ENCODE peak calls at places on chromosomes 6 and 20, in eight cellular contexts. C is prostate gland, E is body of pancreas, J is stomach, W is uterus, Z is IMR-90, O is adrenal gland, A is upper lobe of left lung. M is an unnamed sample.

GRCh38 chr20:22836877-22837276 is 198.2 kb upstream of the SSTR4 start:
- DNase-seq in Z (no peak), O (peak), C (no peak), W (no peak), E (no peak), J (no peak), A (no peak), M (no peak)

GRCh38 chr6:52389626-52390360 is 27.8 kb downstream of the PAQR8 start:
- DNase-seq in W (peak), O (peak), J (peak), E (peak), A (peak), C (peak), Z (peak), M (no peak)

GRCh38 chr6:42996513-42996912 is 12.1 kb downstream of the PPP2R5D start:
- DNase-seq in O (no peak), A (no peak), W (no peak), Z (no peak), J (no peak), C (no peak), E (no peak), M (no peak)

GRCh38 chr20:13312300-13312699 is 91.2 kb downstream of the ISM1 start:
- DNase-seq in E (no peak), W (no peak), C (no peak), O (no peak), J (no peak), A (no peak), Z (no peak), M (no peak)

GRCh38 chr6:146700078-146700686 is 101.4 kb downstream of the ADGB start:
- DNase-seq in E (peak), W (peak), C (peak), A (peak), O (peak), J (peak), Z (peak), M (peak)

GRCh38 chr20:9053108-9053507 is 15.8 kb upstream of the PLCB4 start:
- DNase-seq in A (no peak), O (no peak), E (no peak), Z (no peak), J (no peak), W (no peak), C (no peak), M (no peak)

GRCh38 chr6:25498510-25498909 is 153.5 kb upstream of the SCGN start:
- DNase-seq in C (no peak), O (no peak), A (no peak), E (no peak), W (no peak), J (no peak), Z (no peak), M (no peak)

GRCh38 chr20:1050440-1050839 is 48.3 kb upstream of the RSPO4 start:
- DNase-seq in Z (no peak), A (no peak), C (no peak), W (no peak), O (no peak), E (no peak), J (no peak), M (no peak)

GRCh38 chr6:122730775-122731386 is 48.6 kb upstream of the FABP7 start:
- DNase-seq in W (no peak), O (no peak), Z (peak), C (no peak), A (no peak), E (peak), J (no peak), M (no peak)

GRCh38 chr6:37940074-37940847 is 120.7 kb downstream of the ZFAND3 start:
- DNase-seq in Z (peak), E (peak), A (peak), J (no peak), C (peak), O (peak), W (peak), M (no peak)

GRCh38 chr20:31484001-31484400 is 8.9 kb downstream of the REM1 start:
- DNase-seq in C (no peak), A (no peak), E (no peak), O (no peak), Z (no peak), W (peak), J (no peak), M (no peak)

GRCh38 chr20:1696521-1697209 is 39.1 kb upstream of the SIRPG start:
- DNase-seq in O (no peak), E (no peak), A (no peak), W (no peak), C (no peak), Z (no peak), J (no peak), M (no peak)

GRCh38 chr6:26394289-26394688 is 7.8 kb upstream of the BTN3A1 start:
- DNase-seq in A (no peak), Z (peak), J (peak), C (no peak), E (peak), W (no peak), O (no peak), M (no peak)

GRCh38 chr6:132961610-132962009 is 147.2 kb downstream of the RPS12 start:
- DNase-seq in J (no peak), C (no peak), W (no peak), Z (no peak), E (no peak), A (no peak), O (no peak), M (no peak)

GRCh38 chr6:27019651-27020552 is 227.6 kb upstream of the PRSS16 start:
- DNase-seq in C (peak), W (peak), A (peak), J (peak), Z (peak), E (peak), O (peak), M (peak)

GRCh38 chr6:10268661-10269060 is 146.2 kb downstream of the TFAP2A start:
- DNase-seq in O (no peak), W (no peak), J (no peak), A (no peak), Z (no peak), C (no peak), E (no peak), M (no peak)

GRCh38 chr20:43102394-43102793 is 87.3 kb downstream of the PTPRT start:
- DNase-seq in J (no peak), Z (no peak), W (no peak), O (no peak), C (no peak), A (no peak), E (no peak), M (no peak)

GRCh38 chr6:9140181-9140580 is 704.8 kb upstream of the SLC35B3 start:
- DNase-seq in J (peak), A (peak), W (no peak), E (peak), O (peak), C (peak), Z (peak), M (no peak)

GRCh38 chr20:53672484-53673129 is 79.0 kb upstream of the ZNF217 start:
- DNase-seq in Z (peak), C (no peak), A (no peak), W (no peak), E (no peak), J (no peak), O (no peak), M (no peak)

GRCh38 chr6:152378154-152378553 is 259.0 kb downstream of the SYNE1 start:
- DNase-seq in W (no peak), A (no peak), O (no peak), J (no peak), C (no peak), Z (peak), E (no peak), M (no peak)

GRCh38 chr20:257419-257818 is at the start of gene DEFB132:
- DNase-seq in Z (no peak), J (no peak), A (no peak), W (no peak), O (no peak), C (peak), E (peak), M (no peak)

GRCh38 chr6:144478487-144478886 is 193.4 kb downstream of the UTRN start:
- DNase-seq in C (peak), J (no peak), W (no peak), E (peak), O (no peak), Z (no peak), A (no peak), M (no peak)

GRCh38 chr6:151388997-151389639 is 2.2 kb downstream of the ZBTB2 start:
- DNase-seq in A (no peak), J (no peak), O (peak), C (no peak), W (peak), Z (no peak), E (no peak), M (no peak)

GRCh38 chr6:149065658-149066556 is 251.6 kb upstream of the TAB2 start:
- DNase-seq in W (no peak), J (no peak), O (no peak), Z (no peak), E (peak), C (no peak), A (no peak), M (no peak)

GRCh38 chr20:35644806-35645205 is 19.9 kb downstream of the CPNE1 start:
- DNase-seq in Z (no peak), E (no peak), J (no peak), W (no peak), O (no peak), C (no peak), A (no peak), M (no peak)

GRCh38 chr6:71496018-71496800 is 207.6 kb downstream of the OGFRL1 start:
- DNase-seq in J (no peak), E (no peak), C (no peak), A (no peak), Z (peak), W (no peak), O (no peak), M (no peak)

GRCh38 chr6:106134087-106134770 is 48.1 kb downstream of the PRDM1 start:
- DNase-seq in W (no peak), O (no peak), A (no peak), J (peak), Z (no peak), C (no peak), E (no peak), M (no peak)

GRCh38 chr6:149750136-149750609 is 632 bp downstream of the PCMT1 start:
- DNase-seq in J (peak), W (peak), E (peak), A (peak), Z (peak), O (peak), C (peak), M (peak)

GRCh38 chr6:122712093-122712863 is 67.2 kb upstream of the FABP7 start:
- DNase-seq in C (no peak), A (no peak), W (no peak), O (no peak), J (no peak), E (no peak), Z (peak), M (no peak)

GRCh38 chr6:33707771-33708170 is 3.7 kb downstream of the UQCC2 start:
- DNase-seq in O (no peak), C (no peak), E (no peak), Z (no peak), A (no peak), W (no peak), J (no peak), M (no peak)

GRCh38 chr6:80163754-80164187 is 57.3 kb downstream of the BCKDHB start:
- DNase-seq in C (no peak), E (no peak), O (no peak), J (no peak), Z (peak), A (no peak), W (no peak), M (no peak)

GRCh38 chr6:79949235-79949634 is 1.9 kb upstream of the ELOVL4 start:
- DNase-seq in J (peak), E (peak), C (peak), Z (peak), O (peak), A (peak), W (peak), M (no peak)

GRCh38 chr6:134446228-134446848 is 128.4 kb upstream of the SGK1 start:
- DNase-seq in O (no peak), E (peak), C (peak), Z (peak), W (no peak), J (no peak), A (no peak), M (no peak)

GRCh38 chr20:21102691-21103311 is 3.4 kb downstream of the LINC00237 start:
- DNase-seq in C (no peak), O (peak), J (peak), W (no peak), A (peak), Z (peak), E (peak), M (no peak)

GRCh38 chr6:106870824-106871300 is 103.7 kb downstream of the CD24 start:
- DNase-seq in E (no peak), Z (no peak), J (peak), W (no peak), O (no peak), A (no peak), C (no peak), M (no peak)

GRCh38 chr20:53735536-53736050 is 142.0 kb upstream of the ZNF217 start:
- DNase-seq in C (no peak), E (no peak), Z (peak), W (no peak), J (no peak), O (no peak), A (no peak), M (no peak)

GRCh38 chr6:19892250-19892649 is 55.1 kb downstream of the ID4 start:
- DNase-seq in A (peak), O (no peak), C (peak), Z (no peak), J (peak), W (no peak), E (peak), M (no peak)

GRCh38 chr6:44441091-44441855 is 53.8 kb downstream of the CDC5L start:
- DNase-seq in J (no peak), A (no peak), E (no peak), Z (no peak), O (no peak), W (no peak), C (no peak), M (no peak)

GRCh38 chr6:44442235-44442634 is 54.7 kb downstream of the CDC5L start:
- DNase-seq in E (no peak), O (no peak), C (no peak), J (no peak), A (no peak), Z (no peak), W (no peak), M (no peak)

GRCh38 chr6:44439270-44440045 is 52.0 kb downstream of the CDC5L start:
- DNase-seq in J (no peak), Z (peak), W (no peak), A (no peak), O (no peak), C (no peak), E (no peak), M (no peak)

GRCh38 chr6:44435500-44435899 is 48.0 kb downstream of the CDC5L start:
- DNase-seq in W (no peak), J (no peak), Z (no peak), C (no peak), E (no peak), O (peak), A (no peak), M (no peak)

GRCh38 chr6:44438827-44439226 is 51.3 kb downstream of the CDC5L start:
- DNase-seq in O (no peak), C (no peak), A (no peak), W (no peak), J (no peak), Z (no peak), E (no peak), M (no peak)
- H3K27ac ChIP-seq in O (no peak), C (no peak), A (no peak), W (no peak), J (no peak), Z (no peak), E (no peak), M (no peak)

GRCh38 chr6:35601331-35602132 is 87.2 kb downstream of the FKBP5 start:
- DNase-seq in O (peak), J (peak), W (peak), E (peak), C (peak), Z (peak), A (peak), M (no peak)

GRCh38 chr6:35603326-35604202 is 85.2 kb downstream of the FKBP5 start:
- DNase-seq in W (no peak), E (peak), J (no peak), Z (no peak), C (no peak), A (no peak), O (no peak), M (no peak)

GRCh38 chr6:35600659-35601125 is 88.0 kb upstream of the TULP1 start:
- DNase-seq in J (no peak), A (no peak), E (no peak), Z (no peak), W (no peak), C (no peak), O (no peak), M (no peak)

GRCh38 chr6:35599761-35600658 is 87.3 kb upstream of the TULP1 start:
- DNase-seq in C (no peak), W (no peak), J (no peak), Z (peak), O (no peak), E (no peak), A (no peak), M (no peak)

GRCh38 chr6:35602133-35602946 is 86.4 kb downstream of the FKBP5 start:
- DNase-seq in O (no peak), W (peak), C (peak), J (no peak), A (no peak), E (peak), Z (peak), M (no peak)
- H3K4me3 ChIP-seq in O (no peak), W (no peak), C (no peak), J (no peak), A (no peak), E (no peak), Z (peak), M (peak)

GRCh38 chr20:14337400-14338171 is at the start of gene FLRT3:
- DNase-seq in A (peak), J (peak), Z (peak), C (peak), E (peak), O (peak), W (peak), M (no peak)
- TF ChIP-seq POLR2A in A (peak), J (peak), Z (peak), C (peak), E (peak), O (peak), W (peak), M (peak)

GRCh38 chr6:111565316-111566221 is 40.1 kb downstream of the TRAF3IP2 start:
- DNase-seq in J (no peak), C (no peak), W (peak), Z (no peak), O (no peak), A (no peak), E (peak), M (no peak)

GRCh38 chr6:111566222-111566717 is 39.4 kb downstream of the TRAF3IP2 start:
- DNase-seq in C (no peak), E (no peak), J (no peak), A (no peak), O (no peak), Z (peak), W (no peak), M (no peak)

GRCh38 chr6:111562271-111562670 is 43.4 kb downstream of the TRAF3IP2 start:
- DNase-seq in J (no peak), A (no peak), E (no peak), Z (no peak), C (no peak), O (no peak), W (no peak), M (no peak)

GRCh38 chr6:111563581-111563980 is 42.1 kb downstream of the TRAF3IP2 start:
- DNase-seq in A (no peak), Z (no peak), C (no peak), E (no peak), J (no peak), O (no peak), W (no peak), M (no peak)

DNA sequence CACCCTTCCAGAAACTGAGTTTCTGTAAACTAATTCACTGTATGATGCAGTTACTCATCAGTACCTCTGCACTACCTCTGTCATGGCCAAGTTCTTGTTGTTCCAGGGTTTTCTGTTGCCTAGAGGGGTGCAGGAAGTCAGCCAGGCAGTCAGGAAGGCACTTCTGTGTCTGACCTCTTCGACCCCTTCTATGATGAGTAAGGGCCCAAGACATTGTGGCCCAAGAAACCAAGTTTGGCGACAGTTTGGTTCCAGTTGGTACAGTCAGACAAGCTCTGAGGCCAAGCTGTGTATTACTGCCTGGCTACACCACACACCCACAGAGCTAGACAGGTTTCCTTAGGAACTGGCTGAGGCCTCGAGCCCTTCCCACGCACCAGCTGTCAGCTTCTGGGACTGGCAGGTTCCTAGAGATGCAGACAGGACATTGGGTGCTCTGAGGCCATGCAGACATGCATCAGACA is 41.2 kb downstream of the TRAF3IP2 start:
- DNase-seq in Z (peak), E (peak), O (peak), W (peak), C (no peak), J (no peak), A (no peak), M (no peak)
- H3K27ac ChIP-seq in Z (peak), E (no peak), O (no peak), W (peak), C (peak), J (peak), A (peak), M (peak)

GRCh38 chr20:49785851-49786174 is 26.8 kb upstream of the SLC9A8 start:
- DNase-seq in C (no peak), A (peak), J (no peak), E (no peak), W (no peak), Z (no peak), O (no peak), M (no peak)
- H3K4me3 ChIP-seq in C (no peak), A (no peak), J (no peak), E (no peak), W (no peak), Z (no peak), O (no peak), M (no peak)

GRCh38 chr20:44609006-44609510 is 26.7 kb downstream of the PKIG start:
- DNase-seq in Z (no peak), J (no peak), C (no peak), E (no peak), O (no peak), A (no peak), W (no peak), M (no peak)

GRCh38 chr20:44610313-44610965 is 28.1 kb downstream of the PKIG start:
- DNase-seq in C (no peak), O (no peak), Z (no peak), E (no peak), J (no peak), A (no peak), W (no peak), M (no peak)

GRCh38 chr20:44613575-44613974 is 31.2 kb downstream of the PKIG start:
- DNase-seq in Z (no peak), E (no peak), J (no peak), O (no peak), C (no peak), W (no peak), A (no peak), M (no peak)

GRCh38 chr20:44606725-44607441 is 24.5 kb downstream of the PKIG start:
- DNase-seq in C (no peak), E (no peak), W (no peak), O (no peak), Z (no peak), A (no peak), J (no peak), M (no peak)

GRCh38 chr20:44609511-44610312 is 27.3 kb downstream of the PKIG start:
- DNase-seq in W (peak), J (peak), C (peak), O (peak), Z (peak), A (peak), E (peak), M (no peak)
- TF ChIP-seq POLR2A in W (no peak), J (no peak), C (no peak), O (no peak), Z (peak), A (no peak), E (peak), M (no peak)

M was measured in esophagus squamous epithelium.